ENCODE peak calls at places on chromosomes 16 and 17, in nine cellular contexts. R is endothelial cell, K is progenitor cell of endocrine pancreas, E is lower leg skin, B is Caco-2, J is stomach, I is Calu3, A is cardiac muscle cell, U is left ventricle myocardium inferior. D is an unnamed sample.
A peak's percentile ranks its signal among the peaks of the same experiment; 100 is the strongest.

GRCh38 chr16:78984887-78985464 is 615.6 kb downstream of the MAF start:
- DNase-seq in R (no peak), K (no peak), E (no peak), B (no peak), J (no peak), I (peak; percentile 19), A (peak; percentile 51), U (peak; percentile 44), D (no peak)

GRCh38 chr17:75125984-75126383 is 5.6 kb downstream of the NT5C start:
- DNase-seq in R (no peak), K (no peak), E (no peak), B (no peak), J (no peak), I (no peak), A (no peak), U (no peak), D (no peak)

GRCh38 chr17:67994827-67995567 is 1.3 kb downstream of the C17orf58 start:
- DNase-seq in R (no peak), K (no peak), E (no peak), B (no peak), J (peak; percentile 25), I (no peak), A (no peak), U (no peak), D (no peak)

GRCh38 chr17:55086635-55087058 is 118.1 kb downstream of the STXBP4 start:
- DNase-seq in R (no peak), K (no peak), E (no peak), B (no peak), J (no peak), I (no peak), A (no peak), U (no peak), D (no peak)

GRCh38 chr17:81523139-81524062 is 4.8 kb upstream of the FSCN2 start:
- DNase-seq in R (peak; percentile 66), K (peak; percentile 44), E (no peak), B (peak; percentile 57), J (peak; percentile 74), I (no peak), A (peak; percentile 89), U (no peak), D (no peak)

GRCh38 chr17:16491131-16491702 is 776 bp downstream of the LRRC75A start:
- DNase-seq in R (no peak), K (peak; percentile 26), E (no peak), B (peak; percentile 25), J (peak; percentile 28), I (peak; percentile 13), A (peak; percentile 42), U (no peak), D (no peak)

GRCh38 chr17:44324092-44324570 is 492 bp downstream of the SLC25A39 start:
- DNase-seq in R (no peak), K (no peak), E (peak; percentile 89), B (peak; percentile 53), J (no peak), I (peak; percentile 58), A (peak; percentile 44), U (no peak), D (no peak)

GRCh38 chr17:14297161-14297851 is 3.6 kb upstream of the HS3ST3B1 start:
- DNase-seq in R (peak; percentile 80), K (peak; percentile 49), E (peak; percentile 84), B (peak; percentile 41), J (peak; percentile 38), I (peak; percentile 55), A (peak; percentile 66), U (peak; percentile 21), D (peak; percentile 37)

GRCh38 chr17:63178530-63178929 is 212.5 kb downstream of the TANC2 start:
- DNase-seq in R (no peak), K (no peak), E (no peak), B (no peak), J (no peak), I (no peak), A (no peak), U (no peak), D (no peak)

GRCh38 chr17:41959336-41960095 is 7.1 kb upstream of the CNP start:
- DNase-seq in R (peak; percentile 65), K (no peak), E (no peak), B (peak; percentile 69), J (no peak), I (peak; percentile 51), A (peak; percentile 63), U (no peak), D (no peak)

GRCh38 chr16:26598061-26598460 is 468.7 kb upstream of the C16orf82 start:
- DNase-seq in R (no peak), K (no peak), E (no peak), B (no peak), J (no peak), I (no peak), A (no peak), U (no peak), D (peak; percentile 30)

GRCh38 chr16:68575082-68575481 is 36.0 kb downstream of the ZFP90 start:
- DNase-seq in R (no peak), K (no peak), E (no peak), B (no peak), J (no peak), I (no peak), A (no peak), U (no peak), D (no peak)

GRCh38 chr16:84881702-84882521 is 62.1 kb downstream of the CRISPLD2 start:
- DNase-seq in R (no peak), K (no peak), E (no peak), B (no peak), J (no peak), I (no peak), A (no peak), U (no peak), D (no peak)

GRCh38 chr16:69150146-69150865 is 17.9 kb downstream of the UTP4 start:
- DNase-seq in R (peak; percentile 69), K (peak; percentile 37), E (no peak), B (peak; percentile 81), J (peak; percentile 53), I (peak; percentile 68), A (peak; percentile 88), U (no peak), D (no peak)

GRCh38 chr16:2519711-2520080 is 475 bp upstream of the AMDHD2 start:
- DNase-seq in R (no peak), K (no peak), E (no peak), B (no peak), J (no peak), I (no peak), A (no peak), U (no peak), D (no peak)

GRCh38 chr16:2520097-2520783 is at the start of gene AMDHD2:
- DNase-seq in R (peak; percentile 91), K (peak; percentile 83), E (peak; percentile 98), B (peak; percentile 90), J (peak; percentile 91), I (peak; percentile 93), A (peak; percentile 96), U (peak; percentile 94), D (peak; percentile 92)

GRCh38 chr16:2518823-2519710 is 1.1 kb upstream of the AMDHD2 start:
- DNase-seq in R (no peak), K (no peak), E (peak; percentile 88), B (no peak), J (no peak), I (no peak), A (no peak), U (no peak), D (no peak)

GRCh38 chr16:2523801-2524231 is 3.6 kb downstream of the AMDHD2 start:
- DNase-seq in R (no peak), K (no peak), E (no peak), B (peak; percentile 57), J (no peak), I (no peak), A (no peak), U (no peak), D (no peak)

GRCh38 chr16:2520784-2521577 is 810 bp downstream of the AMDHD2 start:
- DNase-seq in R (no peak), K (no peak), E (peak; percentile 91), B (peak; percentile 39), J (peak; percentile 50), I (no peak), A (no peak), U (no peak), D (peak; percentile 60)
- TF ChIP-seq CTCF in R (no peak), K (no peak), E (no peak), B (no peak), J (no peak), I (no peak), A (no peak), U (no peak), D (no peak)

GRCh38 chr16:87127061-87127765 is 190.0 kb downstream of the C16orf95 start:
- DNase-seq in R (no peak), K (no peak), E (peak; percentile 37), B (no peak), J (no peak), I (no peak), A (no peak), U (peak; percentile 50), D (no peak)

GRCh38 chr16:87127766-87128147 is 189.4 kb downstream of the C16orf95 start:
- DNase-seq in R (no peak), K (no peak), E (no peak), B (no peak), J (no peak), I (no peak), A (no peak), U (no peak), D (no peak)

GRCh38 chr16:87123356-87124001 is 193.7 kb downstream of the C16orf95 start:
- DNase-seq in R (no peak), K (no peak), E (peak; percentile 50), B (no peak), J (no peak), I (no peak), A (no peak), U (no peak), D (no peak)

GRCh38 chr16:87125206-87126155 is 191.7 kb downstream of the C16orf95 start:
- DNase-seq in R (no peak), K (no peak), E (peak; percentile 68), B (no peak), J (no peak), I (no peak), A (no peak), U (no peak), D (no peak)

GRCh38 chr16:87126403-87127025 is 190.7 kb downstream of the C16orf95 start:
- DNase-seq in R (no peak), K (no peak), E (peak; percentile 68), B (no peak), J (no peak), I (no peak), A (no peak), U (no peak), D (no peak)
- TF ChIP-seq CTCF in R (no peak), K (no peak), E (no peak), B (no peak), J (no peak), I (no peak), A (no peak), U (no peak), D (no peak)

DNA sequence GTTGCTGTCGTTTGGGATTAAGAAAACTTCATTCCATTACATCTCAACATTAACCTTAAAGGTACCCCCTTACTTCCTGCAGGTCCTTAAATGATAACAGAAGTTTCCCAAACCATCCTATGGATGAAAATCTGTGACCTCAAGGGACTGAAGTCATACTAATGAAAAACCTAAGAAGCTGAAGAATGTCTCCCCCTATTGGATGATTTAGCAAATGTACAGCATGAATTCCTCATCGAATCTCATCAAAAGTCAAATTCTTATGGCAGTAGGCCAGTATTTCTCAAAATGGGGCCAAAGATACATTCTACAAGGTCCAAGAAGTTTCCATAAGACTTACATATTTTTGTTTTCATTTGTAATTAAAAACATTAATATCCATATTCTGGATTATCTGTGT is 13.5 kb downstream of the SCO1 start:
- DNase-seq in R (no peak), K (no peak), E (no peak), B (no peak), J (no peak), I (no peak), A (peak; percentile 13), U (no peak), D (no peak)
- TF ChIP-seq CTCF in R (peak; percentile 73), K (peak; percentile 58), E (no peak), B (no peak), J (no peak), I (peak; percentile 17), A (peak; percentile 52), U (no peak), D (peak; percentile 61)

GRCh38 chr17:12571606-12572005 is 94.1 kb upstream of the MYOCD start:
- DNase-seq in R (no peak), K (no peak), E (no peak), B (no peak), J (no peak), I (no peak), A (no peak), U (no peak), D (no peak)
- TF ChIP-seq CTCF in R (no peak), K (no peak), E (no peak), B (no peak), J (no peak), I (no peak), A (no peak), U (no peak), D (no peak)